ENCODE peak calls at places on chromosomes 11 and 22, in five cellular contexts. One of them, this sample, is unnamed.

GRCh38 chr22:35043251-35043931 is 22.6 kb upstream of the ISX start:
- DNase-seq in A549: no peak
- DNase-seq in HCT116: no peak
- DNase-seq in breast epithelium: no peak
- DNase-seq in ovary: no peak
- DNase-seq in this sample: no peak

GRCh38 chr11:68340784-68341556 is 28.6 kb downstream of the LRP5 start:
- DNase-seq in A549: peak; percentile 49
- DNase-seq in HCT116: no peak
- DNase-seq in breast epithelium: no peak
- DNase-seq in ovary: no peak
- DNase-seq in this sample: no peak

GRCh38 chr11:114281388-114281956 is 14.7 kb upstream of the NNMT start:
- DNase-seq in A549: no peak
- DNase-seq in HCT116: no peak
- DNase-seq in breast epithelium: no peak
- DNase-seq in ovary: no peak
- DNase-seq in this sample: no peak

GRCh38 chr11:59923813-59924212 is 14.4 kb upstream of the OOSP1 start:
- DNase-seq in A549: no peak
- DNase-seq in HCT116: no peak
- DNase-seq in breast epithelium: no peak
- DNase-seq in ovary: no peak
- DNase-seq in this sample: no peak

GRCh38 chr22:46845281-46846153 is 83.1 kb downstream of the TBC1D22A start:
- DNase-seq in A549: no peak
- DNase-seq in HCT116: no peak
- DNase-seq in breast epithelium: no peak
- DNase-seq in ovary: peak; percentile 57
- DNase-seq in this sample: no peak

GRCh38 chr11:19673924-19674390 is 38.7 kb upstream of the NAV2 start:
- DNase-seq in A549: no peak
- DNase-seq in HCT116: no peak
- DNase-seq in breast epithelium: peak; percentile 94
- DNase-seq in ovary: peak; percentile 67
- DNase-seq in this sample: peak; percentile 95

GRCh38 chr22:47996446-47996857 is 1234.0 kb downstream of the TBC1D22A start:
- DNase-seq in A549: no peak
- DNase-seq in HCT116: no peak
- DNase-seq in breast epithelium: no peak
- DNase-seq in ovary: no peak
- DNase-seq in this sample: no peak

GRCh38 chr11:78187366-78188011 is 937 bp downstream of the KCTD21 start:
- DNase-seq in A549: no peak
- DNase-seq in HCT116: no peak
- DNase-seq in breast epithelium: no peak
- DNase-seq in ovary: no peak
- DNase-seq in this sample: no peak

GRCh38 chr22:34880667-34881066 is 185.3 kb upstream of the ISX start:
- DNase-seq in A549: no peak
- DNase-seq in HCT116: no peak
- DNase-seq in breast epithelium: no peak
- DNase-seq in ovary: no peak
- DNase-seq in this sample: no peak

DNA sequence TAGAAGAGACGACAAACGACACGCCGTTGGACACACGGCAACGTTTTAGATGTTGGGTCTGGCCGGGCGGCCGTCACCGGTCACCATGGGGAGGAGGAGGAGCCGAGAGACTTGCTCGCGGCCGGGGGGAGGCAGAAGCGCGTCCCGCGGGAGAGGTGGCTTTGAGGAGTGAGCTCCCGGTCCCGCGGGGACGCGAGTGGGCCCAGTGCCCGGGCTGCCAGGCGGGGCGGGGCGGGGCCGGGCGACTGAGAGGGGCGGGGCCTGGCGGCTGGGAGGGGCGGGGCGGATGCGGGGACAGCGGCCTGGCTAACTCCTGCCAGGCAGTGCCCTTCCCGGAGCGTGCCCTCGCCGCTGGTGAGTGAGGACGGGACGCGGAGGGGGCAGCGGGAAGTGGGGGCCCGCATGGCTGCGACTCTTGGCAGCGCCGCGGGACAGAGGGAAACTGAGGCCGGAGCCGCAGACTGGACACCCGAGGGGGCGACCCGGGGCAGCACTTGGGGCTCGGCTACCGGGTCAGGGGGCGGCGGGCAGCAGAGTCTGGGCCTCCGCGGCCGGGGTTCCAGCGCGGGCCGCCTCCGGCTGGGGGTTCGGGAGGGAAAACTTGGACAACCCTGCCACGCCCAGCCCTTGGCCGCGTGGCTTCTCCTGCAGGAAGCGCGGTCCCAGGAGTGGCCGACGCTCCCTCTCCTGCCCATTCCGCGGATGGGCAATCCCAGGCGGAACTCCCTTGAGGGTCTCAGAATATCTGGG is at the start of gene TSPO:
- DNase-seq in A549: peak; percentile 46
- DNase-seq in HCT116: no peak
- DNase-seq in breast epithelium: peak; percentile 62
- DNase-seq in ovary: peak; percentile 82
- DNase-seq in this sample: peak; percentile 75
- TF ChIP-seq POLR2A in A549: peak; percentile 58
- TF ChIP-seq POLR2A in HCT116: peak; percentile 58
- TF ChIP-seq POLR2A in breast epithelium: no peak
- TF ChIP-seq POLR2A in ovary: no peak
- TF ChIP-seq POLR2A in this sample: no peak

GRCh38 chr11:868394-868793 is 25.7 kb downstream of the TSPAN4 start:
- DNase-seq in A549: no peak
- DNase-seq in HCT116: no peak
- DNase-seq in breast epithelium: no peak
- DNase-seq in ovary: no peak
- DNase-seq in this sample: peak; percentile 24
- TF ChIP-seq POLR2A in A549: no peak
- TF ChIP-seq POLR2A in HCT116: no peak
- TF ChIP-seq POLR2A in breast epithelium: no peak
- TF ChIP-seq POLR2A in ovary: no peak
- TF ChIP-seq POLR2A in this sample: no peak

GRCh38 chr11:11608783-11609232 is 13.0 kb downstream of the GALNT18 start:
- DNase-seq in A549: no peak
- DNase-seq in HCT116: no peak
- DNase-seq in breast epithelium: no peak
- DNase-seq in ovary: no peak
- DNase-seq in this sample: peak; percentile 47

GRCh38 chr11:11604340-11604992 is 17.3 kb downstream of the GALNT18 start:
- DNase-seq in A549: no peak
- DNase-seq in HCT116: no peak
- DNase-seq in breast epithelium: no peak
- DNase-seq in ovary: no peak
- DNase-seq in this sample: no peak

GRCh38 chr11:11607772-11608171 is 14.0 kb downstream of the GALNT18 start:
- DNase-seq in A549: no peak
- DNase-seq in HCT116: no peak
- DNase-seq in breast epithelium: no peak
- DNase-seq in ovary: no peak
- DNase-seq in this sample: peak; percentile 20

GRCh38 chr11:11605181-11605580 is 16.6 kb downstream of the GALNT18 start:
- DNase-seq in A549: no peak
- DNase-seq in HCT116: no peak
- DNase-seq in breast epithelium: no peak
- DNase-seq in ovary: no peak
- DNase-seq in this sample: no peak

GRCh38 chr11:11605821-11606450 is 15.9 kb downstream of the GALNT18 start:
- DNase-seq in A549: no peak
- DNase-seq in HCT116: no peak
- DNase-seq in breast epithelium: no peak
- DNase-seq in ovary: no peak
- DNase-seq in this sample: no peak
- TF ChIP-seq POLR2A in A549: no peak
- TF ChIP-seq POLR2A in HCT116: no peak
- TF ChIP-seq POLR2A in breast epithelium: no peak
- TF ChIP-seq POLR2A in ovary: no peak
- TF ChIP-seq POLR2A in this sample: no peak

GRCh38 chr22:41285820-41286638 is at the start of gene RANGAP1:
- DNase-seq in A549: peak; percentile 92
- DNase-seq in HCT116: peak; percentile 96
- DNase-seq in breast epithelium: peak; percentile 96
- DNase-seq in ovary: peak; percentile 98
- DNase-seq in this sample: peak; percentile 98
- TF ChIP-seq POLR2A in A549: peak; percentile 72
- TF ChIP-seq POLR2A in HCT116: peak; percentile 47
- TF ChIP-seq POLR2A in breast epithelium: peak; percentile 10
- TF ChIP-seq POLR2A in ovary: peak; percentile 23
- TF ChIP-seq POLR2A in this sample: peak; percentile 97

GRCh38 chr11:44859528-44859925 is 91.2 kb downstream of the TP53I11 start:
- DNase-seq in A549: no peak
- DNase-seq in HCT116: no peak
- DNase-seq in breast epithelium: no peak
- DNase-seq in ovary: no peak
- DNase-seq in this sample: no peak

GRCh38 chr11:44855138-44855849 is 95.4 kb downstream of the TP53I11 start:
- DNase-seq in A549: no peak
- DNase-seq in HCT116: no peak
- DNase-seq in breast epithelium: no peak
- DNase-seq in ovary: no peak
- DNase-seq in this sample: no peak

GRCh38 chr11:44860346-44860745 is 90.3 kb downstream of the TP53I11 start:
- DNase-seq in A549: no peak
- DNase-seq in HCT116: no peak
- DNase-seq in breast epithelium: no peak
- DNase-seq in ovary: no peak
- DNase-seq in this sample: no peak

GRCh38 chr11:44858796-44859527 is 91.7 kb downstream of the TP53I11 start:
- DNase-seq in A549: no peak
- DNase-seq in HCT116: no peak
- DNase-seq in breast epithelium: no peak
- DNase-seq in ovary: no peak
- DNase-seq in this sample: no peak

GRCh38 chr11:44857490-44857889 is 93.2 kb downstream of the TP53I11 start:
- DNase-seq in A549: no peak
- DNase-seq in HCT116: no peak
- DNase-seq in breast epithelium: no peak
- DNase-seq in ovary: no peak
- DNase-seq in this sample: no peak
- TF ChIP-seq POLR2A in A549: no peak
- TF ChIP-seq POLR2A in HCT116: no peak
- TF ChIP-seq POLR2A in breast epithelium: no peak
- TF ChIP-seq POLR2A in ovary: no peak
- TF ChIP-seq POLR2A in this sample: no peak

DNA sequence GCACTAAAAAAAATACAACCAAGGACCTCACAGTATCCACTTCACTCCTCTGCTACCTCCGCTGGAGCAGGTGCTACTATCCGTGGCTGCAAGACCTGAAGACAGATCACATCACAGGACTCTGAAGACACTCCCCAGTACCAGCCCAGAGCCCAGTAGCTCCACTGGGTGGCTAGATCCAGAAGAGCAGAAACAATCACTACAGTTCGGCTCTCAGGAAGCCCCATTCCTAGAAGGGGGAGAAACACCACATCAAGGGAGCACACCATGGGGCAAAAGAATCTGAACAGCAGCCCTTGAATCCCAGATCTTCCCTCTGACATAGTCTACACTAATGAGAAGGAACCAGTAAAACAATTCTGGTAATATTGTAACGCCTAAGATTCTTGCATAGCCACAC is 494.0 kb upstream of the FAT3 start:
- DNase-seq in A549: no peak
- DNase-seq in HCT116: no peak
- DNase-seq in breast epithelium: no peak
- DNase-seq in ovary: no peak
- DNase-seq in this sample: no peak
- TF ChIP-seq POLR2A in A549: no peak
- TF ChIP-seq POLR2A in HCT116: no peak
- TF ChIP-seq POLR2A in breast epithelium: no peak
- TF ChIP-seq POLR2A in ovary: no peak
- TF ChIP-seq POLR2A in this sample: no peak